ENCODE peak calls at places on chromosomes 16 and 17, in five cellular contexts. One of them, this sample, is unnamed.

GRCh38 chr16:66801320-66802105 is at the start of gene TERB1:
- DNase-seq in non-pigmented ciliary epithelial cell: no peak
- DNase-seq in NCI-H774: no peak
- DNase-seq in HFFc6: no peak
- DNase-seq in NCI-H1092: no peak
- DNase-seq in this sample: no peak

GRCh38 chr16:47779201-47780016 is 318.3 kb downstream of the PHKB start:
- DNase-seq in NCI-H774: no peak
- DNase-seq in non-pigmented ciliary epithelial cell: peak
- DNase-seq in NCI-H1092: no peak
- DNase-seq in HFFc6: no peak
- DNase-seq in this sample: no peak

GRCh38 chr16:67447508-67448076 is 16.7 kb downstream of the HSD11B2 start:
- DNase-seq in NCI-H774: no peak
- DNase-seq in non-pigmented ciliary epithelial cell: no peak
- DNase-seq in HFFc6: no peak
- DNase-seq in NCI-H1092: no peak
- DNase-seq in this sample: no peak

GRCh38 chr16:59684911-59685310 is 950.8 kb upstream of the GOT2 start:
- DNase-seq in HFFc6: peak
- DNase-seq in NCI-H1092: no peak
- DNase-seq in non-pigmented ciliary epithelial cell: no peak
- DNase-seq in NCI-H774: no peak
- DNase-seq in this sample: no peak

GRCh38 chr17:82328994-82329507 is 4.5 kb downstream of the SECTM1 start:
- DNase-seq in HFFc6: no peak
- DNase-seq in NCI-H774: no peak
- DNase-seq in non-pigmented ciliary epithelial cell: no peak
- DNase-seq in NCI-H1092: no peak
- DNase-seq in this sample: no peak

GRCh38 chr16:85056211-85056748 is 28.7 kb downstream of the KIAA0513 start:
- DNase-seq in NCI-H774: no peak
- DNase-seq in HFFc6: no peak
- DNase-seq in non-pigmented ciliary epithelial cell: no peak
- DNase-seq in NCI-H1092: no peak
- DNase-seq in this sample: no peak

GRCh38 chr16:57999366-57999970 is 1.0 kb downstream of the ZNF319 start:
- DNase-seq in NCI-H1092: no peak
- DNase-seq in non-pigmented ciliary epithelial cell: no peak
- DNase-seq in HFFc6: no peak
- DNase-seq in NCI-H774: no peak
- DNase-seq in this sample: no peak

GRCh38 chr16:72372646-72373045 is 200.7 kb upstream of the PMFBP1 start:
- DNase-seq in NCI-H1092: no peak
- DNase-seq in HFFc6: no peak
- DNase-seq in non-pigmented ciliary epithelial cell: no peak
- DNase-seq in NCI-H774: no peak
- DNase-seq in this sample: no peak

GRCh38 chr17:27384261-27384701 is 72.0 kb upstream of the KSR1 start:
- DNase-seq in NCI-H774: no peak
- DNase-seq in non-pigmented ciliary epithelial cell: peak
- DNase-seq in NCI-H1092: peak
- DNase-seq in HFFc6: peak
- DNase-seq in this sample: no peak

GRCh38 chr17:2906907-2907306 is 110.7 kb downstream of the RAP1GAP2 start:
- DNase-seq in non-pigmented ciliary epithelial cell: no peak
- DNase-seq in HFFc6: no peak
- DNase-seq in NCI-H774: no peak
- DNase-seq in NCI-H1092: no peak
- DNase-seq in this sample: no peak

GRCh38 chr17:72594248-72594647 is 473.4 kb downstream of the SOX9 start:
- DNase-seq in HFFc6: no peak
- DNase-seq in NCI-H1092: no peak
- DNase-seq in non-pigmented ciliary epithelial cell: no peak
- DNase-seq in NCI-H774: no peak
- DNase-seq in this sample: no peak

GRCh38 chr17:60149691-60150582 is at the start of gene CA4:
- DNase-seq in NCI-H1092: no peak
- DNase-seq in HFFc6: no peak
- DNase-seq in NCI-H774: no peak
- DNase-seq in non-pigmented ciliary epithelial cell: no peak
- DNase-seq in this sample: peak

GRCh38 chr16:1941162-1941923 is 1.7 kb downstream of the MSRB1 start:
- DNase-seq in non-pigmented ciliary epithelial cell: no peak
- DNase-seq in HFFc6: no peak
- DNase-seq in NCI-H774: no peak
- DNase-seq in NCI-H1092: no peak
- DNase-seq in this sample: no peak

GRCh38 chr16:4419402-4419801 is 3.0 kb upstream of the CORO7 start:
- DNase-seq in non-pigmented ciliary epithelial cell: no peak
- DNase-seq in NCI-H1092: no peak
- DNase-seq in HFFc6: no peak
- DNase-seq in NCI-H774: no peak
- DNase-seq in this sample: no peak

GRCh38 chr16:30846649-30847402 is 47.1 kb downstream of the BCL7C start:
- DNase-seq in NCI-H774: no peak
- DNase-seq in non-pigmented ciliary epithelial cell: no peak
- DNase-seq in NCI-H1092: no peak
- DNase-seq in HFFc6: no peak
- DNase-seq in this sample: no peak

GRCh38 chr16:75216576-75216975 is 2.2 kb upstream of the CTRB1 start:
- DNase-seq in NCI-H774: no peak
- DNase-seq in non-pigmented ciliary epithelial cell: no peak
- DNase-seq in NCI-H1092: no peak
- DNase-seq in HFFc6: no peak
- DNase-seq in this sample: no peak

GRCh38 chr17:2192367-2193028 is 111.1 kb downstream of the SMG6 start:
- DNase-seq in non-pigmented ciliary epithelial cell: peak
- DNase-seq in NCI-H774: no peak
- DNase-seq in HFFc6: peak
- DNase-seq in NCI-H1092: no peak
- DNase-seq in this sample: no peak

GRCh38 chr17:11618861-11619566 is 20.7 kb downstream of the DNAH9 start:
- DNase-seq in NCI-H774: no peak
- DNase-seq in HFFc6: no peak
- DNase-seq in non-pigmented ciliary epithelial cell: no peak
- DNase-seq in NCI-H1092: no peak
- DNase-seq in this sample: no peak

GRCh38 chr16:6684076-6684673 is 648.5 kb upstream of the RBFOX1 start:
- DNase-seq in HFFc6: no peak
- DNase-seq in NCI-H1092: no peak
- DNase-seq in NCI-H774: peak
- DNase-seq in non-pigmented ciliary epithelial cell: no peak
- DNase-seq in this sample: no peak

GRCh38 chr16:19005561-19006445 is 22.1 kb downstream of the TMC7 start:
- DNase-seq in NCI-H774: no peak
- DNase-seq in non-pigmented ciliary epithelial cell: no peak
- DNase-seq in NCI-H1092: no peak
- DNase-seq in HFFc6: no peak
- DNase-seq in this sample: no peak

GRCh38 chr16:3065742-3066439 is 451 bp downstream of the IL32 start:
- DNase-seq in NCI-H774: no peak
- DNase-seq in HFFc6: no peak
- DNase-seq in non-pigmented ciliary epithelial cell: no peak
- DNase-seq in NCI-H1092: no peak
- DNase-seq in this sample: no peak

GRCh38 chr17:10226930-10227695 is 28.7 kb upstream of the GAS7 start:
- DNase-seq in NCI-H1092: no peak
- DNase-seq in NCI-H774: no peak
- DNase-seq in HFFc6: no peak
- DNase-seq in non-pigmented ciliary epithelial cell: no peak
- DNase-seq in this sample: no peak